ENCODE peak calls at places on chromosomes 4 and X, in eight cellular contexts. One of them, this sample, is unnamed.

GRCh38 chr4:99979872-99980271 is 29.8 kb upstream of the H2AZ1 start:
- DNase-seq in thoracic aorta: no peak
- DNase-seq in left lung: no peak
- DNase-seq in GM23248: peak; percentile 26
- DNase-seq in H1: no peak
- DNase-seq in body of pancreas: no peak
- DNase-seq in fibroblast of lung: peak; percentile 32
- DNase-seq in CD8-positive, alpha-beta T cell: no peak
- DNase-seq in this sample: no peak

GRCh38 chr4:118743867-118744266 is 58.7 kb downstream of the METTL14 start:
- DNase-seq in thoracic aorta: no peak
- DNase-seq in left lung: no peak
- DNase-seq in GM23248: peak; percentile 82
- DNase-seq in H1: no peak
- DNase-seq in body of pancreas: no peak
- DNase-seq in fibroblast of lung: peak; percentile 42
- DNase-seq in CD8-positive, alpha-beta T cell: no peak
- DNase-seq in this sample: no peak

GRCh38 chrX:12997898-12998687 is 23.2 kb downstream of the TMSB4X start:
- DNase-seq in thoracic aorta: no peak
- DNase-seq in left lung: no peak
- DNase-seq in GM23248: no peak
- DNase-seq in H1: no peak
- DNase-seq in body of pancreas: peak; percentile 47
- DNase-seq in fibroblast of lung: no peak
- DNase-seq in CD8-positive, alpha-beta T cell: no peak
- DNase-seq in this sample: no peak

GRCh38 chrX:132022863-132023116 is 312 bp upstream of the STK26 start:
- DNase-seq in thoracic aorta: no peak
- DNase-seq in left lung: no peak
- DNase-seq in GM23248: no peak
- DNase-seq in H1: no peak
- DNase-seq in body of pancreas: no peak
- DNase-seq in fibroblast of lung: no peak
- DNase-seq in CD8-positive, alpha-beta T cell: no peak
- DNase-seq in this sample: no peak

GRCh38 chr4:179595671-179596410 is 2153.6 kb upstream of the AGA start:
- DNase-seq in thoracic aorta: no peak
- DNase-seq in left lung: no peak
- DNase-seq in GM23248: peak; percentile 1
- DNase-seq in H1: no peak
- DNase-seq in body of pancreas: no peak
- DNase-seq in fibroblast of lung: peak; percentile 98
- DNase-seq in CD8-positive, alpha-beta T cell: no peak
- DNase-seq in this sample: no peak

GRCh38 chrX:39327255-39327654 is 526.0 kb downstream of the MID1IP1 start:
- DNase-seq in thoracic aorta: no peak
- DNase-seq in left lung: no peak
- DNase-seq in GM23248: no peak
- DNase-seq in H1: no peak
- DNase-seq in body of pancreas: no peak
- DNase-seq in fibroblast of lung: no peak
- DNase-seq in CD8-positive, alpha-beta T cell: no peak
- DNase-seq in this sample: no peak

GRCh38 chr4:135927651-135928050 is 1604.6 kb downstream of the PCDH18 start:
- DNase-seq in thoracic aorta: no peak
- DNase-seq in left lung: no peak
- DNase-seq in GM23248: no peak
- DNase-seq in H1: no peak
- DNase-seq in body of pancreas: no peak
- DNase-seq in fibroblast of lung: peak; percentile 1
- DNase-seq in CD8-positive, alpha-beta T cell: no peak
- DNase-seq in this sample: no peak

GRCh38 chr4:30776921-30777415 is 56.8 kb downstream of the PCDH7 start:
- DNase-seq in thoracic aorta: no peak
- DNase-seq in left lung: no peak
- DNase-seq in GM23248: no peak
- DNase-seq in H1: no peak
- DNase-seq in body of pancreas: no peak
- DNase-seq in fibroblast of lung: peak; percentile 60
- DNase-seq in CD8-positive, alpha-beta T cell: no peak
- DNase-seq in this sample: no peak

GRCh38 chr4:152255437-152255836 is 280.5 kb downstream of the FBXW7 start:
- DNase-seq in thoracic aorta: no peak
- DNase-seq in left lung: no peak
- DNase-seq in GM23248: peak; percentile 56
- DNase-seq in H1: no peak
- DNase-seq in body of pancreas: no peak
- DNase-seq in fibroblast of lung: peak; percentile 44
- DNase-seq in CD8-positive, alpha-beta T cell: peak; percentile 63
- DNase-seq in this sample: peak; percentile 42

GRCh38 chr4:75686346-75686745 is 13.1 kb upstream of the G3BP2 start:
- DNase-seq in thoracic aorta: no peak
- DNase-seq in left lung: no peak
- DNase-seq in GM23248: peak; percentile 9
- DNase-seq in H1: no peak
- DNase-seq in body of pancreas: no peak
- DNase-seq in fibroblast of lung: peak; percentile 19
- DNase-seq in CD8-positive, alpha-beta T cell: peak; percentile 54
- DNase-seq in this sample: no peak

GRCh38 chr4:151175754-151176153 is 76.3 kb downstream of the RPS3A start:
- DNase-seq in thoracic aorta: no peak
- DNase-seq in left lung: no peak
- DNase-seq in GM23248: no peak
- DNase-seq in H1: no peak
- DNase-seq in body of pancreas: no peak
- DNase-seq in fibroblast of lung: no peak
- DNase-seq in CD8-positive, alpha-beta T cell: no peak
- DNase-seq in this sample: no peak

GRCh38 chr4:168499241-168499640 is 2.4 kb downstream of the PALLD start:
- DNase-seq in thoracic aorta: no peak
- DNase-seq in left lung: no peak
- DNase-seq in GM23248: no peak
- DNase-seq in H1: no peak
- DNase-seq in body of pancreas: no peak
- DNase-seq in fibroblast of lung: no peak
- DNase-seq in CD8-positive, alpha-beta T cell: no peak
- DNase-seq in this sample: no peak

DNA sequence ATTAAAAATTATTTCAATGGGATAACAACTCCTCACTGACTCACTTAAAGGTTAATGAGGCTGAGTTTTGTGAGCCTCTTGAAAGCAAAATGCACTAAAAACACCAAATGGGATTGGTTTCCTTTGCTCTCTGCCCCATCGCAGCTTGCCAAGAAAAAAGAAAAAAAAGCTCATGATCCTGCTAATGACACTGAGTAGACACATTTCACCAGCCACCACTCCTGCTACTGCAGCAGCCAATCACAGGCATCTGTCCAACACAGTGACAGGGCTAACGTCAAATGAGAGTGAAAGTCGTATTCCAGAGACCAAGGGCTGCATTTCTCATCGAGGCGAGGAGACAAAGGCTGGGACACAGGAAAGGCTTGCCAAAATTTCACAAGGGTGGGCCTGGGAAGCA is 5.2 kb downstream of the APBB2 start:
- DNase-seq in thoracic aorta: no peak
- DNase-seq in left lung: no peak
- DNase-seq in GM23248: no peak
- DNase-seq in H1: no peak
- DNase-seq in body of pancreas: peak; percentile 46
- DNase-seq in fibroblast of lung: peak; percentile 62
- DNase-seq in CD8-positive, alpha-beta T cell: no peak
- DNase-seq in this sample: no peak
- H3K4me1 ChIP-seq in thoracic aorta: peaks cover 26% of the 10 kb centered on the region
- H3K4me1 ChIP-seq in left lung: no peaks in the 10 kb centered on the region
- H3K4me1 ChIP-seq in GM23248: peaks cover 58% of the 10 kb centered on the region
- H3K4me1 ChIP-seq in H1: no peaks in the 10 kb centered on the region
- H3K4me1 ChIP-seq in body of pancreas: peaks cover 39% of the 10 kb centered on the region
- H3K4me1 ChIP-seq in fibroblast of lung: peaks cover 18% of the 10 kb centered on the region
- H3K4me1 ChIP-seq in CD8-positive, alpha-beta T cell: no peaks in the 10 kb centered on the region
- H3K4me1 ChIP-seq in this sample: peaks cover 6% of the 10 kb centered on the region

GRCh38 chr4:23815351-23815750 is 74.5 kb downstream of the PPARGC1A start:
- DNase-seq in thoracic aorta: no peak
- DNase-seq in left lung: no peak
- DNase-seq in GM23248: no peak
- DNase-seq in H1: no peak
- DNase-seq in body of pancreas: no peak
- DNase-seq in fibroblast of lung: no peak
- DNase-seq in CD8-positive, alpha-beta T cell: no peak
- DNase-seq in this sample: no peak
- H3K27ac ChIP-seq in thoracic aorta: no peak overlapping the region
- H3K27ac ChIP-seq in left lung: no peak overlapping the region
- H3K27ac ChIP-seq in GM23248: no peak overlapping the region
- H3K27ac ChIP-seq in H1: no peak overlapping the region
- H3K27ac ChIP-seq in body of pancreas: no peak overlapping the region
- H3K27ac ChIP-seq in fibroblast of lung: no peak overlapping the region
- H3K27ac ChIP-seq in CD8-positive, alpha-beta T cell: no peak overlapping the region
- H3K27ac ChIP-seq in this sample: no peak overlapping the region

DNA sequence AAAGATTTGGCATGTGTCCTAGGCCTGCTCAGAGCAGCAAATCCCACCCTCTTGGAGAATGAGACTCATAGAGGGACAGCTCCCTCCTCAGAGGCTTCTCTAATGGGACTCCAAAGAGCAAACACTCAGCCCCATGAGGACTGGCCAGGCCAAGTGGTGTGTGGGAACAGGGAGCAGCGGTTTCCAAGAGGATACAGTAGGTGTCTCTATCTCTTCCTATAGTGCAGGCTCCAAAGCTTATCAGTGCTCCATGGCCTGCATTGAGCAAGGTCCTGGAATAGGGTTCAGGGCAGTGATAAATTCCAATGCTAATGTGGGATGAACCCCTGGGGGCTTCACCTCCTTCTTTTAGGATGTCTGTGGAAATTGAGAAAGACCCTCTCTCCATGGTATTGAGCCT is 15.7 kb upstream of the MAGEA10 start:
- DNase-seq in thoracic aorta: no peak
- DNase-seq in left lung: no peak
- DNase-seq in GM23248: no peak
- DNase-seq in H1: no peak
- DNase-seq in body of pancreas: no peak
- DNase-seq in fibroblast of lung: no peak
- DNase-seq in CD8-positive, alpha-beta T cell: no peak
- DNase-seq in this sample: no peak
- H3K27me3 ChIP-seq in thoracic aorta: no peaks in the 10 kb centered on the region
- H3K27me3 ChIP-seq in left lung: no peaks in the 10 kb centered on the region
- H3K27me3 ChIP-seq in GM23248: no peaks in the 10 kb centered on the region
- H3K27me3 ChIP-seq in H1: no peaks in the 10 kb centered on the region
- H3K27me3 ChIP-seq in body of pancreas: no peaks in the 10 kb centered on the region
- H3K27me3 ChIP-seq in fibroblast of lung: no peaks in the 10 kb centered on the region
- H3K27me3 ChIP-seq in CD8-positive, alpha-beta T cell: no peaks in the 10 kb centered on the region
- H3K27me3 ChIP-seq in this sample: no peaks in the 10 kb centered on the region

GRCh38 chr4:73434311-73434710 is 1.7 kb upstream of the AFP start:
- DNase-seq in thoracic aorta: no peak
- DNase-seq in left lung: no peak
- DNase-seq in GM23248: peak; percentile 47
- DNase-seq in H1: no peak
- DNase-seq in body of pancreas: no peak
- DNase-seq in fibroblast of lung: peak; percentile 3
- DNase-seq in CD8-positive, alpha-beta T cell: no peak
- DNase-seq in this sample: no peak
- H3K4me1 ChIP-seq in thoracic aorta: no peaks in the 10 kb centered on the region
- H3K4me1 ChIP-seq in left lung: no peaks in the 10 kb centered on the region
- H3K4me1 ChIP-seq in GM23248: no peaks in the 10 kb centered on the region
- H3K4me1 ChIP-seq in H1: no peaks in the 10 kb centered on the region
- H3K4me1 ChIP-seq in body of pancreas: peaks cover 15% of the 10 kb centered on the region
- H3K4me1 ChIP-seq in fibroblast of lung: no peaks in the 10 kb centered on the region
- H3K4me1 ChIP-seq in CD8-positive, alpha-beta T cell: no peaks in the 10 kb centered on the region
- H3K4me1 ChIP-seq in this sample: no peaks in the 10 kb centered on the region

DNA sequence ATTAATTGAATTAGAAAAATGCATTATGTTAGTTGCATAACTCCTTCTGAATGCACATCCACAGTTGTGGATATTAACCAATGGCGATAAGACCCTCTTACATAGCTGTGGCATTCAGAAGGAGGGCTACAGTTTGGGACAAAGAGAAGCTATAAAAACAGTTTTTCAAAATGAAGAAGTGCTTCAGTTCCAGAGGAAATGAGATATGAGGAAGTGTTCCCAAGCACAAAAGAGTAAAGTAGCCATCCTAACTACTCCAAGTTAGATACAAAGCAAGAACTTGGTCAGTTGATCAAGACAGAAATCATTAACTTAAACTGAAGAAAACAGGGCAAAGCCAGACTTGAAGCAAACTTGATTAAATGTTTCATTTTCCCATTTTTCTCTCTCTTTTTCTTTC is 17.2 kb upstream of the ADGRL3 start:
- DNase-seq in thoracic aorta: no peak
- DNase-seq in left lung: no peak
- DNase-seq in GM23248: no peak
- DNase-seq in H1: no peak
- DNase-seq in body of pancreas: no peak
- DNase-seq in fibroblast of lung: no peak
- DNase-seq in CD8-positive, alpha-beta T cell: no peak
- DNase-seq in this sample: no peak
- H3K27ac ChIP-seq in thoracic aorta: no peak overlapping the region
- H3K27ac ChIP-seq in left lung: no peak overlapping the region
- H3K27ac ChIP-seq in GM23248: no peak overlapping the region
- H3K27ac ChIP-seq in H1: no peak overlapping the region
- H3K27ac ChIP-seq in body of pancreas: no peak overlapping the region
- H3K27ac ChIP-seq in fibroblast of lung: no peak overlapping the region
- H3K27ac ChIP-seq in CD8-positive, alpha-beta T cell: no peak overlapping the region
- H3K27ac ChIP-seq in this sample: no peak overlapping the region

DNA sequence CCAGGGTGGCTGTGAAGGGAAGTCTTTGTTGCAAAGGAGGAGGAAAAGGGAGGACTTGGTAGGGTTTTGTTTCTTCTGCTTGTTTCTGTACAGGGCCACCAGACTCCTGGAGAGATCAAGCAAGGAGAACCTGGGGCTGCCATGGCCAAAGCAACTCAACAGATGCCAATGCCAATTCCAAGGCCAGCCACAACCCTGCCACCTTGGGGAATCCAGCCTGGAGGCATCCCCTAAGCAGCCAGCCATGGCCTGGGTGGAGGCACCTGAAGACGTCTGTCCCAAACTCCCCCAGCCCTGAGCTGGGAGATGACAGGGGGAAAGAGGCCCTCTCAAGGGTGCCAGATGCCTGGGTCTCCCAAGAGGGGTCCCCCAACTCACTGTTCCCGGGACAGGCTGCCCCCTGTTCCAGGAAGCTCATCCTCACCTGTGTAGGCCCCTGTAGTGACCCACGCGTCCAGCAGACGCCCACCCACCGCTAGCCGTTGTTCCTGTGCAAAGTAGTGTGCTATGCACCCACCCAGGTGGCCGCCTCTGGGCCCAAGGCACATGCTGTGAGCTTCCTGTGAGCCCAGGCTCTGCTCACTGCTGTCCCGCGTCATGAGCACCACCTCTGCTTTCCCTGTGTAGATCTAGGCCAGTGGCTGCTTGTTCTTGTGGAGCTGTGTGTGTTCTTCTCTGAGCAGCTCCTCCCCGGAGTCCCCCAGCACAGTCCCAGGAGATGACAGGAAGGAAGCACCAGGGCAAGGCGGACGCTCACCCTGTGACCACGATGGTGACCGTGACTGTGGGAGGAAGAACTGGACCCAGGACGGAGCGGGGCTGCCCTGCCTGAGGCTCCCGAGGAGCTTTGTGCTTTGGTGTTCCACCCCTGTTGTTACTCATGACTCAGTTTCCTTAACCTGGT is 3.2 kb downstream of the PNMA3 start:
- DNase-seq in thoracic aorta: no peak
- DNase-seq in left lung: no peak
- DNase-seq in GM23248: no peak
- DNase-seq in H1: no peak
- DNase-seq in body of pancreas: no peak
- DNase-seq in fibroblast of lung: no peak
- DNase-seq in CD8-positive, alpha-beta T cell: no peak
- DNase-seq in this sample: no peak
- H3K27me3 ChIP-seq in thoracic aorta: no peaks in the 10 kb centered on the region
- H3K27me3 ChIP-seq in left lung: peaks cover 36% of the 10 kb centered on the region
- H3K27me3 ChIP-seq in GM23248: no peaks in the 10 kb centered on the region
- H3K27me3 ChIP-seq in H1: peaks cover 2% of the 10 kb centered on the region
- H3K27me3 ChIP-seq in body of pancreas: no peaks in the 10 kb centered on the region
- H3K27me3 ChIP-seq in fibroblast of lung: peaks cover 13% of the 10 kb centered on the region
- H3K27me3 ChIP-seq in CD8-positive, alpha-beta T cell: no peaks in the 10 kb centered on the region
- H3K27me3 ChIP-seq in this sample: no peaks in the 10 kb centered on the region

This sample was measured in effector memory CD4-positive, alpha-beta T cell.